ENCODE peak calls at places on chromosomes 3 and 15, in eight cellular contexts. M, V, E, W, Y, Z, C and L are unnamed samples.

GRCh38 chr3:126081618-126082333 is 2.1 kb downstream of the SLC41A3 start:
- DNase-seq in M (peak), V (no peak), E (peak), W (peak), Y (peak), Z (peak), C (peak), L (peak)

GRCh38 chr15:22959451-22960101 is 20.6 kb downstream of the CYFIP1 start:
- DNase-seq in M (no peak), V (no peak), E (no peak), W (no peak), Y (no peak), Z (no peak), C (no peak), L (no peak)

GRCh38 chr15:92880796-92881569 is 19.1 kb upstream of the CHD2 start:
- DNase-seq in M (no peak), V (no peak), E (no peak), W (no peak), Y (peak), Z (no peak), C (no peak), L (no peak)

GRCh38 chr3:141449424-141449823 is 37.4 kb upstream of the RASA2 start:
- DNase-seq in M (no peak), V (no peak), E (no peak), W (no peak), Y (no peak), Z (no peak), C (no peak), L (no peak)

GRCh38 chr3:123244128-123244527 is 42.4 kb downstream of the SEC22A start:
- DNase-seq in M (no peak), V (no peak), E (no peak), W (no peak), Y (no peak), Z (no peak), C (peak), L (peak)

GRCh38 chr3:8460815-8461482 is 40.7 kb upstream of the LMCD1 start:
- DNase-seq in M (peak), V (no peak), E (no peak), W (peak), Y (peak), Z (no peak), C (no peak), L (no peak)

GRCh38 chr3:145448436-145448835 is 712.5 kb downstream of the PLOD2 start:
- DNase-seq in M (no peak), V (no peak), E (no peak), W (no peak), Y (no peak), Z (no peak), C (peak), L (no peak)

GRCh38 chr3:177835008-177835407 is 637.7 kb upstream of the TBL1XR1 start:
- DNase-seq in M (peak), V (no peak), E (peak), W (peak), Y (peak), Z (peak), C (peak), L (no peak)

GRCh38 chr3:56826831-56827722 is 25.3 kb upstream of the ARHGEF3 start:
- DNase-seq in M (peak), V (no peak), E (no peak), W (no peak), Y (no peak), Z (no peak), C (no peak), L (no peak)

GRCh38 chr3:16382852-16383251 is 117.8 kb downstream of the OXNAD1 start:
- DNase-seq in M (no peak), V (no peak), E (no peak), W (no peak), Y (no peak), Z (no peak), C (no peak), L (no peak)

GRCh38 chr3:13700362-13700761 is 151.4 kb downstream of the FBLN2 start:
- DNase-seq in M (no peak), V (no peak), E (no peak), W (no peak), Y (no peak), Z (no peak), C (no peak), L (no peak)

GRCh38 chr3:38755130-38755529 is 60.9 kb downstream of the SCN10A start:
- DNase-seq in M (peak), V (no peak), E (no peak), W (no peak), Y (no peak), Z (no peak), C (no peak), L (peak)

GRCh38 chr3:11835028-11835639 is 11.6 kb downstream of the TAMM41 start:
- DNase-seq in M (peak), V (no peak), E (no peak), W (peak), Y (peak), Z (peak), C (no peak), L (no peak)

GRCh38 chr3:71942432-71942831 is 157.5 kb upstream of the PROK2 start:
- DNase-seq in M (no peak), V (no peak), E (no peak), W (no peak), Y (no peak), Z (no peak), C (no peak), L (no peak)

GRCh38 chr15:40398413-40398873 is 7.2 kb upstream of the IVD start:
- DNase-seq in M (no peak), V (no peak), E (no peak), W (no peak), Y (no peak), Z (no peak), C (no peak), L (no peak)

GRCh38 chr3:73498764-73499622 is 125.7 kb downstream of the PDZRN3 start:
- DNase-seq in M (no peak), V (no peak), E (no peak), W (no peak), Y (no peak), Z (no peak), C (no peak), L (no peak)

GRCh38 chr3:190424478-190425439 is 24.9 kb downstream of the TMEM207 start:
- DNase-seq in M (peak), V (peak), E (peak), W (peak), Y (peak), Z (peak), C (peak), L (peak)

GRCh38 chr3:136891934-136892855 is 30.2 kb downstream of the NCK1 start:
- DNase-seq in M (no peak), V (no peak), E (no peak), W (no peak), Y (no peak), Z (no peak), C (no peak), L (peak)

GRCh38 chr3:162525052-162525451 is 1028.4 kb downstream of the OTOL1 start:
- DNase-seq in M (peak), V (no peak), E (no peak), W (peak), Y (peak), Z (peak), C (no peak), L (no peak)

GRCh38 chr15:28191832-28192231 is 92.7 kb upstream of the OCA2 start:
- DNase-seq in M (peak), V (peak), E (no peak), W (peak), Y (peak), Z (peak), C (no peak), L (no peak)